ENCODE peak calls at places on chromosomes 5 and 9, in seven cellular contexts. Q is D341Med; S is ELR; K is kidney glomerular epithelial cell; Y is iris pigment epithelial cell; G is CD8-positive, alpha-beta T cell; D is endodermal cell. B is an unnamed sample.

GRCh38 chr9:120715331-120715924 is 1.2 kb upstream of the MEGF9 start:
- DNase-seq in Q (peak; percentile 71), S (peak; percentile 88), K (peak; percentile 64), Y (peak; percentile 85), G (no peak), D (peak; percentile 83), B (peak; percentile 31)

GRCh38 chr9:86282979-86283535 is 719 bp upstream of the ISCA1 start:
- DNase-seq in Q (no peak), S (peak; percentile 88), K (peak; percentile 75), Y (peak; percentile 96), G (no peak), D (no peak), B (peak; percentile 64)

GRCh38 chr5:37767961-37768360 is 71.9 kb downstream of the GDNF start:
- DNase-seq in Q (no peak), S (no peak), K (no peak), Y (no peak), G (no peak), D (no peak), B (no peak)

GRCh38 chr5:179123109-179123426 is 62.9 kb downstream of the ZNF354C start:
- DNase-seq in Q (no peak), S (no peak), K (no peak), Y (no peak), G (no peak), D (peak; percentile 28), B (no peak)

GRCh38 chr9:125325821-125326220 is 64.2 kb downstream of the GAPVD1 start:
- DNase-seq in Q (no peak), S (peak; percentile 86), K (no peak), Y (peak; percentile 53), G (no peak), D (no peak), B (peak; percentile 57)

GRCh38 chr9:72333758-72334157 is 31.2 kb downstream of the ZFAND5 start:
- DNase-seq in Q (peak; percentile 55), S (no peak), K (no peak), Y (no peak), G (no peak), D (peak; percentile 88), B (no peak)

GRCh38 chr9:35749515-35750255 is 598 bp downstream of the RGP1 start:
- DNase-seq in Q (no peak), S (peak; percentile 31), K (peak; percentile 22), Y (no peak), G (no peak), D (peak; percentile 82), B (no peak)

GRCh38 chr5:160556886-160557285 is 135.2 kb downstream of the PTTG1 start:
- DNase-seq in Q (no peak), S (peak; percentile 80), K (peak; percentile 58), Y (no peak), G (no peak), D (no peak), B (peak; percentile 89)

GRCh38 chr9:80937646-80938045 is 751.7 kb downstream of the TLE1 start:
- DNase-seq in Q (no peak), S (no peak), K (no peak), Y (peak; percentile 54), G (no peak), D (no peak), B (no peak)

GRCh38 chr9:108972626-108973209 is 38.5 kb downstream of the ABITRAM start:
- DNase-seq in Q (no peak), S (no peak), K (no peak), Y (peak; percentile 25), G (no peak), D (no peak), B (no peak)

GRCh38 chr5:57166250-57166649 is 7.6 kb upstream of the GPBP1 start:
- DNase-seq in Q (no peak), S (no peak), K (no peak), Y (peak; percentile 66), G (no peak), D (no peak), B (no peak)

GRCh38 chr5:68641211-68641610 is 425.7 kb downstream of the PIK3R1 start:
- DNase-seq in Q (no peak), S (no peak), K (no peak), Y (no peak), G (no peak), D (no peak), B (no peak)

GRCh38 chr5:126811515-126812198 is 34.7 kb downstream of the LMNB1 start:
- DNase-seq in Q (no peak), S (peak; percentile 72), K (no peak), Y (peak; percentile 94), G (no peak), D (no peak), B (peak; percentile 50)

GRCh38 chr5:120207139-120207538 is 257.0 kb upstream of the PRR16 start:
- DNase-seq in Q (no peak), S (peak; percentile 12), K (no peak), Y (peak; percentile 39), G (no peak), D (no peak), B (no peak)

GRCh38 chr9:89869774-89870173 is 265.0 kb downstream of the GADD45G start:
- DNase-seq in Q (no peak), S (no peak), K (no peak), Y (no peak), G (no peak), D (no peak), B (no peak)

GRCh38 chr9:20728493-20729220 is 44.6 kb downstream of the FOCAD start:
- DNase-seq in Q (no peak), S (peak; percentile 8), K (no peak), Y (peak; percentile 82), G (no peak), D (no peak), B (no peak)

B was measured in RCC 7860.